ENCODE peak calls at places on chromosomes 4 and X, in ten cellular contexts. B is ureter; D is NCI-H2081; N is stimulated activated CD4-positive, alpha-beta T cell treated with anti-CD3 and anti-CD28 coated beads, Interleukin-4, amount 100 ng/mL, for 24 hours; X is upper lobe of right lung; C is myocyte; R is immature natural killer cell; O is effector memory CD8-positive, alpha-beta T cell; V is progenitor cell of endocrine pancreas; P is tibial nerve. Y is an unnamed sample.

GRCh38 chr4:118265312-118266144 is 87.3 kb downstream of the PRSS12 start:
- DNase-seq in P (no peak), D (no peak), R (no peak), V (no peak), B (peak; percentile 51), X (peak; percentile 78), N (no peak), C (no peak), O (no peak), Y (no peak)

GRCh38 chr4:61511716-61512488 is 311.8 kb downstream of the ADGRL3 start:
- DNase-seq in B (no peak), N (no peak), X (no peak), C (peak; percentile 63), V (no peak), R (no peak), D (no peak), P (no peak), O (no peak), Y (no peak)

GRCh38 chr4:53015681-53016080 is 153.6 kb downstream of the RASL11B start:
- DNase-seq in D (peak; percentile 47), R (no peak), C (peak; percentile 63), V (no peak), B (no peak), P (peak; percentile 34), X (no peak), O (no peak), N (no peak), Y (no peak)

GRCh38 chrX:153773741-153774575 is 6.9 kb upstream of the SRPK3 start:
- DNase-seq in B (no peak), X (peak; percentile 57), D (no peak), R (no peak), P (no peak), N (no peak), O (no peak), V (no peak), C (no peak), Y (no peak)

GRCh38 chr4:77044458-77045124 is 31.2 kb downstream of the CCNI start:
- DNase-seq in V (no peak), X (no peak), C (peak; percentile 38), R (no peak), P (no peak), D (peak; percentile 7), B (no peak), O (no peak), N (no peak), Y (no peak)

GRCh38 chr4:71270901-71271300 is 67.9 kb upstream of the SLC4A4 start:
- DNase-seq in C (peak; percentile 67), N (no peak), D (peak; percentile 10), O (peak; percentile 40), V (no peak), R (peak; percentile 46), B (no peak), P (no peak), X (no peak), Y (no peak)

GRCh38 chr4:40199179-40199670 is 2.4 kb downstream of the RHOH start:
- DNase-seq in B (no peak), V (no peak), C (no peak), N (peak; percentile 38), D (no peak), P (no peak), R (no peak), X (no peak), O (no peak), Y (no peak)

GRCh38 chr4:163755013-163755412 is 260.5 kb downstream of the TMA16 start:
- DNase-seq in B (no peak), N (no peak), D (no peak), O (no peak), C (peak; percentile 31), V (no peak), P (no peak), X (no peak), R (no peak), Y (no peak)

GRCh38 chrX:153477901-153478300 is 7.5 kb upstream of the HAUS7 start:
- DNase-seq in O (no peak), B (no peak), V (no peak), D (no peak), X (no peak), C (no peak), R (no peak), N (no peak), P (no peak), Y (no peak)

GRCh38 chr4:20356565-20356964 is 104.9 kb downstream of the SLIT2 start:
- DNase-seq in N (no peak), C (no peak), P (no peak), R (no peak), X (no peak), B (no peak), O (no peak), D (peak; percentile 79), V (no peak), Y (peak; percentile 64)

GRCh38 chr4:20788266-20788665 is 88.0 kb downstream of the PACRGL start:
- DNase-seq in O (no peak), B (no peak), P (no peak), N (no peak), D (no peak), X (no peak), R (no peak), C (no peak), V (no peak), Y (no peak)

Y was measured in ecto neural progenitor cell.